ENCODE peak calls at places on chromosomes 12 and 14, in five cellular contexts. X, K, U, W and A are unnamed samples.
A peak's percentile ranks its signal among the peaks of the same experiment; 100 is the strongest.

GRCh38 chr12:19885092-19885813 is 446.0 kb downstream of the AEBP2 start:
- DNase-seq in X (no peak), K (no peak), U (no peak), W (no peak), A (no peak)

GRCh38 chr14:43411841-43412240 is 1095.2 kb downstream of the FSCB start:
- DNase-seq in U (peak; percentile 5), X (no peak), W (no peak), K (no peak), A (no peak)

GRCh38 chr12:10715491-10715890 is 7.6 kb downstream of the YBX3 start:
- DNase-seq in U (no peak), K (no peak), X (no peak), W (no peak), A (no peak)

GRCh38 chr14:103514596-103515421 is 7.8 kb downstream of the CKB start:
- DNase-seq in W (no peak), U (no peak), K (no peak), X (no peak), A (no peak)

GRCh38 chr12:96195845-96196451 is 1.8 kb downstream of the ELK3 start:
- DNase-seq in K (no peak), U (peak; percentile 87), X (peak; percentile 39), W (no peak), A (no peak)

GRCh38 chr14:49052516-49052915 is 533.7 kb downstream of the RPS29 start:
- DNase-seq in X (no peak), U (peak; percentile 43), W (no peak), K (no peak), A (no peak)

GRCh38 chr12:68614105-68614679 is 3.5 kb downstream of the RAP1B start:
- DNase-seq in W (no peak), U (no peak), X (no peak), K (no peak), A (no peak)

GRCh38 chr12:84131076-84131475 is 781.5 kb downstream of the SLC6A15 start:
- DNase-seq in U (peak; percentile 71), W (no peak), X (no peak), K (no peak), A (no peak)

GRCh38 chr12:121300083-121300819 is 3.7 kb upstream of the CAMKK2 start:
- DNase-seq in K (no peak), W (no peak), X (no peak), U (no peak), A (no peak)

GRCh38 chr12:9760699-9761406 is at the start of gene CD69:
- DNase-seq in W (no peak), X (no peak), U (peak; percentile 65), K (no peak), A (peak; percentile 39)

GRCh38 chr12:55743131-55743921 is 404 bp downstream of the GDF11 start:
- DNase-seq in X (peak; percentile 81), K (peak; percentile 75), U (peak; percentile 82), W (peak; percentile 64), A (peak; percentile 70)

GRCh38 chr14:103697601-103698379 is 17.5 kb downstream of the XRCC3 start:
- DNase-seq in X (no peak), W (no peak), U (no peak), K (no peak), A (no peak)

GRCh38 chr14:89563503-89563902 is 146.5 kb upstream of the FOXN3 start:
- DNase-seq in K (no peak), W (no peak), X (no peak), U (no peak), A (no peak)

GRCh38 chr12:93978553-93978952 is 169.8 kb upstream of the PLXNC1 start:
- DNase-seq in X (no peak), U (peak; percentile 83), K (no peak), W (no peak), A (peak; percentile 92)

GRCh38 chr14:76391981-76392690 is 16.2 kb downstream of the ESRRB start:
- DNase-seq in K (no peak), W (no peak), X (no peak), U (no peak), A (no peak)

DNA sequence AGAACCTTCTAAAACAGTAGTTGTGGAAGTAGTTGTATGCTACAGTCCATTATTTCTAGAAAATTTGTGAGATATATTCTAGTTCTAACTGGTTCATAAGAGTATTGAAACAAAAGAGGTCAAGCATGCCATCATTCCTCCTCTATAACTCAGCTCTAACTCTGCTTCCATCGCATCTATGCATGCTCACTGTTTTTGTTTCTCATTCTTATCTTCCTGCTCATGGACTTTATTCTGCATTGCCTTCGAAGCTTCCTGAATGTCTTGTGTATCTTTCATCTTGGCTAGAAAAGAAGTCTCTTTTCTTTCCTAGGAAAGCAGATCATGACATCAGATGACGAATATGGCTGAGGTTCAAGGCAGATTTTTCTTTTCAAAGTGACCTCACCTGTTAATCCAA is 402 bp downstream of the LMNTD1 start:
- DNase-seq in K (no peak), U (no peak), X (no peak), W (no peak), A (peak; percentile 23)
- H2BK12ac ChIP-seq in K (no peak overlapping the region), U (no peak overlapping the region), X (no peak overlapping the region), W (no peak overlapping the region), A (no peak overlapping the region)

GRCh38 chr14:69115407-69116185 is 37.3 kb downstream of the DCAF5 start:
- DNase-seq in W (no peak), K (no peak), U (no peak), X (no peak), A (no peak)
- H2BK12ac ChIP-seq in W (no peak overlapping the region), K (no peak overlapping the region), U (no peak overlapping the region), X (no peak overlapping the region), A (no peak overlapping the region)

DNA sequence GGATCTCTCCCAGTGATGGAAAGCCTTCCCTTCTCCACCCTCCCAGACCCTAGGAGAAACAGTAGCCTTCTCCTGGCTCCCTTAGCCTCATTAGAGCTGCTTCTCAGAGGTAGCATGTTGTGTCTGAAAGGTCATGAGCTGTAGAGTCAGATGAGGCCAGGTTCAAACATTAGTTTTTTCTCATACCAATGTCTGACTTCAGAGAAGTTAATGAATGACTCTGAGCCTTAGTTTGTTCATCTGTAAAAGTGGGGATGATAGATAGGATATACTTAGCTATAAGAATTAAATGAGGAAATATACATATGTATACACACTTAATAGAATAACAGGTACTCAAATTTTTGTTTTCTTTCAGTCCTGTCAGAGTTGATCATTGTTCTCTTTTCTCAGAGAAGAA is 523 bp downstream of the SLC6A13 start:
- DNase-seq in X (no peak), U (no peak), W (no peak), K (no peak), A (no peak)
- H2BK12ac ChIP-seq in X (no peak overlapping the region), U (no peak overlapping the region), W (no peak overlapping the region), K (no peak overlapping the region), A (no peak overlapping the region)

GRCh38 chr12:75444444-75445136 is 36.0 kb upstream of the GLIPR1 start:
- DNase-seq in W (no peak), K (no peak), X (no peak), U (peak; percentile 45), A (peak; percentile 18)
- H2BK12ac ChIP-seq in W (no peak overlapping the region), K (no peak overlapping the region), X (no peak overlapping the region), U (no peak overlapping the region), A (no peak overlapping the region)